ENCODE peak calls at places on chromosomes 1 and 21, in six cellular contexts. N is tibial nerve, Y is DND-41, U is brain microvascular endothelial cell, L is GM23248, G is IMR-90. O is an unnamed sample.
A peak's percentile ranks its signal among the peaks of the same experiment; 100 is the strongest.

GRCh38 chr1:63847308-63847910 is 73.6 kb downstream of the ROR1 start:
- DNase-seq in N (no peak), Y (no peak), U (no peak), L (no peak), G (no peak), O (no peak)

GRCh38 chr1:204577794-204578478 is 61.7 kb downstream of the MDM4 start:
- DNase-seq in N (no peak), Y (no peak), U (no peak), L (no peak), G (no peak), O (no peak)

GRCh38 chr1:117757668-117758067 is 151.8 kb downstream of the TENT5C start:
- DNase-seq in N (no peak), Y (no peak), U (no peak), L (peak; percentile 93), G (peak; percentile 81), O (peak; percentile 42)

GRCh38 chr1:183942933-183943693 is 94.4 kb downstream of the COLGALT2 start:
- DNase-seq in N (no peak), Y (peak; percentile 36), U (peak; percentile 99), L (peak; percentile 67), G (peak; percentile 98), O (peak; percentile 99)

GRCh38 chr1:20555758-20556120 is 3.4 kb downstream of the FAM43B start:
- DNase-seq in N (no peak), Y (no peak), U (no peak), L (no peak), G (no peak), O (no peak)

GRCh38 chr1:118990513-118991131 is 2.5 kb upstream of the TBX15 start:
- DNase-seq in N (no peak), Y (no peak), U (no peak), L (no peak), G (no peak), O (no peak)

GRCh38 chr1:9792156-9793042 is 31.4 kb downstream of the CLSTN1 start:
- DNase-seq in N (no peak), Y (no peak), U (no peak), L (no peak), G (peak; percentile 36), O (no peak)

GRCh38 chr21:30842990-30843389 is 13.4 kb upstream of the KRTAP7-1 start:
- DNase-seq in N (no peak), Y (no peak), U (no peak), L (no peak), G (no peak), O (no peak)

GRCh38 chr1:68470388-68470970 is 20.7 kb upstream of the RPE65 start:
- DNase-seq in N (no peak), Y (no peak), U (peak; percentile 25), L (peak; percentile 57), G (peak; percentile 41), O (peak; percentile 32)

GRCh38 chr1:46134660-46135331 is 2.4 kb upstream of the PIK3R3 start:
- DNase-seq in N (no peak), Y (no peak), U (peak; percentile 34), L (peak; percentile 88), G (peak; percentile 95), O (peak; percentile 97)

GRCh38 chr1:56509713-56510641 is 69.4 kb downstream of the PLPP3 start:
- DNase-seq in N (no peak), Y (no peak), U (no peak), L (no peak), G (no peak), O (no peak)

GRCh38 chr1:8241417-8242014 is 76.4 kb upstream of the SLC45A1 start:
- DNase-seq in N (no peak), Y (no peak), U (no peak), L (no peak), G (no peak), O (no peak)

GRCh38 chr1:8239306-8240023 is 78.4 kb upstream of the SLC45A1 start:
- DNase-seq in N (no peak), Y (no peak), U (peak; percentile 61), L (no peak), G (peak; percentile 39), O (peak; percentile 89)

GRCh38 chr1:8239039-8239305 is 78.9 kb upstream of the SLC45A1 start:
- DNase-seq in N (no peak), Y (no peak), U (peak; percentile 46), L (peak; percentile 61), G (peak; percentile 58), O (peak; percentile 60)

GRCh38 chr1:8244304-8244703 is 73.6 kb upstream of the SLC45A1 start:
- DNase-seq in N (no peak), Y (no peak), U (no peak), L (no peak), G (no peak), O (no peak)

DNA sequence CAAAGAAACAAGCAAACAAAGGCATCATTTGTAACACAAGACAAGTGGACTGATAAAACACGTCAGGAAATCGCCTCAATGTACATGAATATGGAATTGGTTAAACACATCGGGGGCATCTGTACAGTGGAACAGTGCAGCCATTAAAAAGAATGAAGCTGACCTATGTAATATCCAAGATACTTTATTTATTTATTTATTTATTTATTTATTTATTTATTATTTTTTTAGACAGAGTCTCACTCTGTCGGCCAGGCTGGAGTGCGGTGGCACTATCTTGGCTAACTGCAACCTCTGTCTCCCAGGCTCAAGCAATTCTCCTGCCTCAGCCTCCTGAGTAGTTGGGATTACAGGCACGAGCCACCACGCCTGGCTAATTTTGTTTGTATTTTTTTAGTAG is 75.4 kb upstream of the SLC45A1 start:
- DNase-seq in N (no peak), Y (no peak), U (no peak), L (no peak), G (no peak), O (no peak)
- H3K27ac ChIP-seq in N (no peak overlapping the region), Y (no peak overlapping the region), U (no peak overlapping the region), L (no peak overlapping the region), G (no peak overlapping the region), O (no peak overlapping the region)

GRCh38 chr1:169110265-169110664 is 3.8 kb downstream of the ATP1B1 start:
- DNase-seq in N (no peak), Y (no peak), U (no peak), L (no peak), G (no peak), O (peak; percentile 38)
- H3K4me3 ChIP-seq in N (no peak overlapping the region), Y (no peak overlapping the region), U (peak overlapping the region; percentile 26), L (no peak overlapping the region), G (no peak overlapping the region), O (no peak overlapping the region)

GRCh38 chr1:210372931-210373627 is 44.4 kb downstream of the HHAT start:
- DNase-seq in N (no peak), Y (no peak), U (no peak), L (no peak), G (no peak), O (no peak)
- H3K27ac ChIP-seq in N (no peak overlapping the region), Y (no peak overlapping the region), U (no peak overlapping the region), L (no peak overlapping the region), G (no peak overlapping the region), O (peak overlapping the region; percentile 14)

GRCh38 chr1:1758059-1758621 is 20.1 kb downstream of the NADK start:
- DNase-seq in N (no peak), Y (no peak), U (no peak), L (no peak), G (no peak), O (no peak)
- H3K4me3 ChIP-seq in N (no peak overlapping the region), Y (no peak overlapping the region), U (no peak overlapping the region), L (no peak overlapping the region), G (no peak overlapping the region), O (no peak overlapping the region)

DNA sequence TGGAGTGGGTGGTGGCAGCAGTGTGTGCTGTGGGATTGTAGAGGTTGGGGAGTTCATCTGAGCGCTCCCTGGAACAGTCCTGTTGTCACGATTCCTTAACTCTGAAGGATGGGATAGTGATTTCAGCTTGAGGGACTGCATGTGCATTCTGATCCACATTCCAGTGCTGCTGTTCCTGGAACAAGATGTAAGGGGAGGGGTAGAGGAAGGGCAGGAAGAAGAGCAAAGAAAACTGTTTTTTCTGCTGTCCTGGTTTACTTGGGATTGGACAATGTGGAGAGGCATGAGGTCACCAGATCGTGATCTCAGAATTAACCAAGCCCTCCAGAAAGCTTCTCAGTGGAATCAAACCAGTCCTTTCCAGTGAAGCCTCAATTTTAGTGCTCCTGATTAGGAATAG is 64.0 kb downstream of the UCK2 start:
- DNase-seq in N (no peak), Y (no peak), U (peak; percentile 74), L (no peak), G (peak; percentile 39), O (peak; percentile 58)
- H3K27ac ChIP-seq in N (no peak overlapping the region), Y (no peak overlapping the region), U (peak overlapping the region; percentile 87), L (peak overlapping the region; percentile 8), G (peak overlapping the region; percentile 67), O (peak overlapping the region; percentile 86)

GRCh38 chr1:94538243-94538827 is 3.2 kb downstream of the F3 start:
- DNase-seq in N (no peak), Y (no peak), U (no peak), L (no peak), G (no peak), O (peak; percentile 42)
- H3K4me3 ChIP-seq in N (peak overlapping the region; percentile 64), Y (no peak overlapping the region), U (peak overlapping the region; percentile 5), L (peak overlapping the region; percentile 90), G (peak overlapping the region; percentile 92), O (peak overlapping the region; percentile 38)